ENCODE peak calls at places on chromosomes 16 and 17, in four cellular contexts. C is activated CD4-positive, alpha-beta T cell treated with anti-CD3 and anti-CD28 coated beads for 24 hours; A is NCI-H2171; U is neural crest cell. J is an unnamed sample.

GRCh38 chr16:8714143-8714542 is 39.7 kb downstream of the ABAT start:
- DNase-seq in C (no peak), A (no peak), U (no peak), J (no peak)

GRCh38 chr17:18093616-18094408 is 6.1 kb downstream of the DRG2 start:
- DNase-seq in C (no peak), A (peak; percentile 28), U (no peak), J (no peak)

GRCh38 chr17:59372138-59372751 is 40.8 kb downstream of the YPEL2 start:
- DNase-seq in C (no peak), A (no peak), U (no peak), J (no peak)

GRCh38 chr17:6666077-6666521 is 14.5 kb downstream of the C17orf100 start:
- DNase-seq in C (no peak), A (no peak), U (peak; percentile 65), J (peak; percentile 68)

GRCh38 chr16:55730115-55730514 is 74.3 kb downstream of the SLC6A2 start:
- DNase-seq in C (no peak), A (no peak), U (no peak), J (no peak)

GRCh38 chr17:73304971-73305786 is 6.6 kb downstream of the CDC42EP4 start:
- DNase-seq in C (no peak), A (peak; percentile 52), U (no peak), J (no peak)

GRCh38 chr16:87551487-87551886 is 50.8 kb upstream of the JPH3 start:
- DNase-seq in C (no peak), A (no peak), U (no peak), J (no peak)

GRCh38 chr16:89921699-89922476 is 1.3 kb upstream of the TUBB3 start:
- DNase-seq in C (no peak), A (no peak), U (peak; percentile 60), J (no peak)

GRCh38 chr16:78918805-78919204 is 681.7 kb downstream of the MAF start:
- DNase-seq in C (no peak), A (no peak), U (no peak), J (no peak)

GRCh38 chr17:81309140-81309858 is 14.2 kb upstream of the SLC38A10 start:
- DNase-seq in C (no peak), A (no peak), U (peak; percentile 58), J (no peak)

GRCh38 chr17:16407911-16408588 is 7.3 kb upstream of the TRPV2 start:
- DNase-seq in C (no peak), A (peak; percentile 27), U (no peak), J (no peak)

GRCh38 chr16:88405325-88406060 is 22.7 kb downstream of the ZNF469 start:
- DNase-seq in C (no peak), A (no peak), U (no peak), J (no peak)

GRCh38 chr16:54242199-54242598 is 44.4 kb downstream of the IRX3 start:
- DNase-seq in C (no peak), A (peak; percentile 59), U (no peak), J (no peak)

GRCh38 chr17:80760501-80760900 is 215.9 kb downstream of the RPTOR start:
- DNase-seq in C (no peak), A (peak; percentile 62), U (no peak), J (no peak)

GRCh38 chr17:38403491-38403890 is 24.8 kb upstream of the ARHGAP23 start:
- DNase-seq in C (no peak), A (peak; percentile 74), U (no peak), J (no peak)

GRCh38 chr17:65389956-65390355 is 171.5 kb downstream of the AXIN2 start:
- DNase-seq in C (no peak), A (no peak), U (no peak), J (no peak)

GRCh38 chr17:43994272-43995149 is 9.9 kb upstream of the NAGS start:
- DNase-seq in C (peak; percentile 61), A (no peak), U (peak; percentile 79), J (no peak)

GRCh38 chr16:66539628-66540469 is 10.1 kb downstream of the TK2 start:
- DNase-seq in C (no peak), A (no peak), U (no peak), J (no peak)

GRCh38 chr16:54462151-54462651 is 175.6 kb upstream of the IRX3 start:
- DNase-seq in C (no peak), A (no peak), U (no peak), J (no peak)

GRCh38 chr17:3770471-3770870 is 30.5 kb downstream of the ITGAE start:
- DNase-seq in C (no peak), A (no peak), U (no peak), J (no peak)

GRCh38 chr16:81449899-81450608 is 5.4 kb downstream of the CMIP start:
- DNase-seq in C (no peak), A (no peak), U (no peak), J (no peak)

GRCh38 chr16:3242709-3243108 is 7.8 kb upstream of the ZNF200 start:
- DNase-seq in C (no peak), A (no peak), U (no peak), J (no peak)

GRCh38 chr16:49951568-49952195 is 73.3 kb upstream of the CNEP1R1 start:
- DNase-seq in C (no peak), A (no peak), U (no peak), J (no peak)

GRCh38 chr16:4048481-4048880 is 67.8 kb downstream of the ADCY9 start:
- DNase-seq in C (no peak), A (no peak), U (no peak), J (no peak)

GRCh38 chr17:82985973-82986372 is 93.4 kb upstream of the METRNL start:
- DNase-seq in C (peak; percentile 26), A (no peak), U (peak; percentile 24), J (no peak)

GRCh38 chr17:3693829-3694231 is 2.1 kb downstream of the P2RX5 start:
- DNase-seq in C (no peak), A (no peak), U (no peak), J (no peak)

GRCh38 chr16:81456523-81457325 is 12.1 kb downstream of the CMIP start:
- DNase-seq in C (no peak), A (no peak), U (no peak), J (no peak)

GRCh38 chr17:64020068-64020766 is at the start of gene ICAM2:
- DNase-seq in C (peak; percentile 73), A (no peak), U (no peak), J (no peak)

GRCh38 chr17:34511265-34511664 is 68.1 kb upstream of the TMEM132E start:
- DNase-seq in C (no peak), A (peak; percentile 9), U (no peak), J (no peak)

GRCh38 chr16:4416200-4417032 is at the start of gene CORO7:
- DNase-seq in C (peak; percentile 98), A (peak; percentile 94), U (peak; percentile 87), J (peak; percentile 94)

GRCh38 chr17:74212913-74213791 is at the start of gene TTYH2:
- DNase-seq in C (peak; percentile 53), A (peak; percentile 88), U (peak; percentile 66), J (peak; percentile 50)

GRCh38 chr16:47073223-47074155 is 70.3 kb downstream of the NETO2 start:
- DNase-seq in C (no peak), A (no peak), U (no peak), J (no peak)

GRCh38 chr17:39593371-39593770 is 14.3 kb downstream of the NEUROD2 start:
- DNase-seq in C (no peak), A (no peak), U (no peak), J (no peak)

GRCh38 chr17:40340880-40341807 is 23.4 kb downstream of the GJD3 start:
- DNase-seq in C (peak; percentile 69), A (no peak), U (peak; percentile 60), J (no peak)

GRCh38 chr16:77137045-77137444 is 53.9 kb upstream of the MON1B start:
- DNase-seq in C (no peak), A (no peak), U (no peak), J (no peak)

GRCh38 chr16:82655720-82656500 is 29.1 kb downstream of the CDH13 start:
- DNase-seq in C (no peak), A (no peak), U (no peak), J (no peak)

GRCh38 chr17:63399856-63400255 is 46.2 kb downstream of the CYB561 start:
- DNase-seq in C (no peak), A (no peak), U (no peak), J (no peak)